ENCODE peak calls at places on chromosomes 3 and 15, in eight cellular contexts. S is ureter; H is T-helper 1 cell; O is activated CD8-positive, alpha-beta memory T cell treated with anti-CD3 and anti-CD28 coated beads for 4 hours; Q is neural crest cell; U is RWPE1; M is Peyer's patch; I is KG1. R is an unnamed sample.

GRCh38 chr3:115571413-115571812 is 51.9 kb upstream of the GAP43 start:
- DNase-seq in S (no peak), H (no peak), O (no peak), Q (no peak), U (no peak), M (no peak), I (no peak), R (no peak)

GRCh38 chr15:52491460-52491859 is 37.2 kb downstream of the MYO5A start:
- DNase-seq in S (no peak), H (no peak), O (no peak), Q (no peak), U (no peak), M (no peak), I (no peak), R (no peak)

GRCh38 chr3:177441813-177442646 is 244.7 kb upstream of the TBL1XR1 start:
- DNase-seq in S (no peak), H (no peak), O (no peak), Q (no peak), U (no peak), M (peak; percentile 63), I (peak; percentile 28), R (no peak)

GRCh38 chr3:64541803-64542202 is 146.0 kb downstream of the ADAMTS9 start:
- DNase-seq in S (no peak), H (no peak), O (no peak), Q (no peak), U (no peak), M (no peak), I (no peak), R (peak; percentile 21)

GRCh38 chr15:66753687-66754377 is 51.8 kb downstream of the SMAD6 start:
- DNase-seq in S (no peak), H (no peak), O (no peak), Q (no peak), U (no peak), M (no peak), I (no peak), R (no peak)

GRCh38 chr3:120879401-120879800 is 28.6 kb upstream of the STXBP5L start:
- DNase-seq in S (no peak), H (no peak), O (no peak), Q (no peak), U (no peak), M (no peak), I (no peak), R (no peak)

GRCh38 chr15:79595995-79596622 is 164.0 kb downstream of the MINAR1 start:
- DNase-seq in S (peak; percentile 44), H (no peak), O (no peak), Q (peak; percentile 19), U (peak; percentile 91), M (peak; percentile 47), I (peak; percentile 47), R (peak; percentile 93)

GRCh38 chr3:120743081-120743365 is 479 bp downstream of the GTF2E1 start:
- DNase-seq in S (no peak), H (no peak), O (no peak), Q (no peak), U (no peak), M (no peak), I (no peak), R (no peak)

GRCh38 chr3:182786564-182787196 is 6.6 kb upstream of the ATP11B start:
- DNase-seq in S (no peak), H (no peak), O (no peak), Q (no peak), U (no peak), M (no peak), I (no peak), R (no peak)

GRCh38 chr3:42504334-42505202 is 2.1 kb downstream of the VIPR1 start:
- DNase-seq in S (peak; percentile 42), H (no peak), O (no peak), Q (no peak), U (no peak), M (peak; percentile 53), I (no peak), R (no peak)

GRCh38 chr3:165466856-165467255 is 270.7 kb upstream of the SLITRK3 start:
- DNase-seq in S (no peak), H (no peak), O (no peak), Q (no peak), U (no peak), M (no peak), I (no peak), R (no peak)

R was measured in left kidney.